ENCODE peak calls at places on chromosomes 7 and 10, in seven cellular contexts. E, U, Q, C, R, K and V are unnamed samples.

GRCh38 chr10:17217661-17218306 is 10.3 kb upstream of the VIM start:
- DNase-seq in E (peak; percentile 53), U (no peak), Q (no peak), C (peak; percentile 89), R (peak; percentile 24), K (no peak), V (no peak)

GRCh38 chr10:19815478-19816419 is 483 bp upstream of the PLXDC2 start:
- DNase-seq in E (peak; percentile 77), U (no peak), Q (peak; percentile 48), C (peak; percentile 56), R (peak; percentile 65), K (peak; percentile 58), V (peak; percentile 4)

GRCh38 chr7:7276151-7276550 is 93.8 kb downstream of the C1GALT1 start:
- DNase-seq in E (no peak), U (no peak), Q (no peak), C (no peak), R (no peak), K (no peak), V (no peak)

GRCh38 chr10:3926675-3927525 is 141.9 kb upstream of the KLF6 start:
- DNase-seq in E (peak; percentile 96), U (no peak), Q (no peak), C (peak; percentile 30), R (no peak), K (no peak), V (peak; percentile 65)

GRCh38 chr7:7862393-7862792 is 106.2 kb upstream of the GLCCI1 start:
- DNase-seq in E (no peak), U (no peak), Q (no peak), C (peak; percentile 17), R (no peak), K (no peak), V (no peak)

GRCh38 chr7:46558482-46559193 is 637.6 kb upstream of the IGFBP3 start:
- DNase-seq in E (peak; percentile 46), U (no peak), Q (no peak), C (peak; percentile 45), R (peak; percentile 56), K (no peak), V (no peak)

GRCh38 chr7:91913612-91914011 is 27.1 kb upstream of the AKAP9 start:
- DNase-seq in E (peak; percentile 71), U (no peak), Q (no peak), C (peak; percentile 52), R (peak; percentile 8), K (no peak), V (no peak)

GRCh38 chr10:86253171-86254072 is 113.2 kb downstream of the GRID1 start:
- DNase-seq in E (no peak), U (no peak), Q (no peak), C (no peak), R (no peak), K (peak; percentile 42), V (no peak)

GRCh38 chr7:69782917-69783684 is 184.8 kb downstream of the AUTS2 start:
- DNase-seq in E (peak; percentile 63), U (no peak), Q (no peak), C (no peak), R (no peak), K (no peak), V (no peak)

GRCh38 chr7:120538335-120538734 is 265.4 kb downstream of the KCND2 start:
- DNase-seq in E (no peak), U (no peak), Q (no peak), C (no peak), R (no peak), K (no peak), V (no peak)

GRCh38 chr7:43289826-43290225 is 177.4 kb downstream of the HECW1 start:
- DNase-seq in E (no peak), U (no peak), Q (no peak), C (no peak), R (no peak), K (no peak), V (no peak)

GRCh38 chr10:6583447-6583846 is 3.4 kb upstream of the PRKCQ start:
- DNase-seq in E (no peak), U (no peak), Q (no peak), C (no peak), R (no peak), K (no peak), V (peak; percentile 96)

GRCh38 chr7:21911341-21911875 is 34.3 kb downstream of the CDCA7L start:
- DNase-seq in E (no peak), U (no peak), Q (no peak), C (peak; percentile 7), R (no peak), K (no peak), V (no peak)

GRCh38 chr7:80883188-80884025 is 35.4 kb downstream of the SEMA3C start:
- DNase-seq in E (peak; percentile 91), U (no peak), Q (no peak), C (peak; percentile 98), R (peak; percentile 99), K (no peak), V (no peak)

GRCh38 chr10:115968236-115968635 is 304.8 kb downstream of the GFRA1 start:
- DNase-seq in E (no peak), U (no peak), Q (no peak), C (no peak), R (no peak), K (no peak), V (no peak)

GRCh38 chr7:73879977-73880681 is 19.2 kb downstream of the TMEM270 start:
- DNase-seq in E (peak; percentile 31), U (no peak), Q (no peak), C (peak; percentile 53), R (no peak), K (no peak), V (no peak)

GRCh38 chr10:112663181-112663879 is 216.3 kb downstream of the VTI1A start:
- DNase-seq in E (peak; percentile 44), U (no peak), Q (no peak), C (peak; percentile 73), R (peak; percentile 88), K (no peak), V (no peak)

GRCh38 chr7:17584822-17585221 is 286.4 kb downstream of the AHR start:
- DNase-seq in E (peak; percentile 45), U (no peak), Q (no peak), C (peak; percentile 73), R (peak; percentile 76), K (no peak), V (no peak)

GRCh38 chr7:2993396-2993795 is 50.3 kb downstream of the CARD11 start:
- DNase-seq in E (no peak), U (no peak), Q (no peak), C (no peak), R (no peak), K (no peak), V (no peak)

GRCh38 chr7:99267530-99268360 is 4.9 kb upstream of the MYH16 start:
- DNase-seq in E (peak; percentile 76), U (no peak), Q (peak; percentile 19), C (peak; percentile 94), R (peak; percentile 96), K (no peak), V (no peak)

GRCh38 chr7:116353614-116354013 is 143.3 kb downstream of the TES start:
- DNase-seq in E (peak; percentile 76), U (no peak), Q (no peak), C (no peak), R (peak; percentile 37), K (no peak), V (no peak)

GRCh38 chr10:96719850-96720421 is 378 bp downstream of the PIK3AP1 start:
- DNase-seq in E (no peak), U (peak; percentile 80), Q (peak; percentile 52), C (no peak), R (no peak), K (peak; percentile 45), V (peak; percentile 85)

GRCh38 chr7:47725031-47725780 is 143.3 kb upstream of the TNS3 start:
- DNase-seq in E (no peak), U (no peak), Q (no peak), C (peak; percentile 22), R (peak; percentile 55), K (no peak), V (no peak)

GRCh38 chr10:43053825-43054224 is 23.0 kb upstream of the RET start:
- DNase-seq in E (no peak), U (no peak), Q (no peak), C (no peak), R (no peak), K (no peak), V (no peak)

GRCh38 chr10:34762603-34763299 is 52.3 kb downstream of the PARD3 start:
- DNase-seq in E (no peak), U (no peak), Q (no peak), C (no peak), R (no peak), K (no peak), V (no peak)

GRCh38 chr7:139570119-139570518 is 46.6 kb downstream of the CLEC2L start:
- DNase-seq in E (no peak), U (no peak), Q (no peak), C (no peak), R (no peak), K (no peak), V (no peak)

GRCh38 chr7:114708646-114709045 is 213.2 kb upstream of the MDFIC start:
- DNase-seq in E (no peak), U (no peak), Q (no peak), C (no peak), R (peak; percentile 7), K (no peak), V (no peak)

GRCh38 chr10:7337431-7338171 is 73.2 kb downstream of the SFMBT2 start:
- DNase-seq in E (no peak), U (peak; percentile 57), Q (no peak), C (no peak), R (no peak), K (no peak), V (peak; percentile 60)

GRCh38 chr7:57417736-57418135 is 32.2 kb upstream of the ZNF716 start:
- DNase-seq in E (no peak), U (no peak), Q (no peak), C (no peak), R (no peak), K (no peak), V (no peak)

GRCh38 chr7:148286150-148286549 is 304.4 kb upstream of the C7orf33 start:
- DNase-seq in E (no peak), U (no peak), Q (no peak), C (no peak), R (peak; percentile 34), K (peak; percentile 43), V (no peak)
- TF ChIP-seq CTCF in E (peak; percentile 28), U (peak; percentile 19), Q (peak; percentile 65), C (no peak), R (peak; percentile 60), K (peak; percentile 66), V (no peak)

DNA sequence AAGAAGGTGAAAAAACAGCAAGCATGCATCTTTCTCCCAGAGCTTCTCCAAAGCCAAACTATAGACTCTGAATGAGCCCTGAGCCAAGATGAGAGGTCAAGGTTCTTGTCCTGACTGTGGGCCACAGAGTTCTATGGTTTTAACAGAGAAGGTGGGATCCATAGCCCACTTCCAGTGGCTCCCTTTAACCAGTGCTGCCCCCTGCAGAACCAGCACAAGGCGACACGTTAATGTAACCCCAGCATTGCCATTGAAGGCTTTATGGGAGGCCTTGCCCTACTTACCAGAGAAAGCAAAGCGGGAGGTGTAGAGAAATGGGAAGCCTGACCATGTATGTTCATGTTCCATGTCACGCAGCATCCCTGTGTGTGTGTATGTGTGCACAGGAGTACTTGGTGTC is 243.6 kb downstream of the PRPF18 start:
- DNase-seq in E (no peak), U (no peak), Q (no peak), C (no peak), R (no peak), K (no peak), V (no peak)
- TF ChIP-seq CTCF in E (no peak), U (no peak), Q (no peak), C (no peak), R (no peak), K (no peak), V (no peak)

GRCh38 chr7:24981544-24981951 is 1.6 kb upstream of the OSBPL3 start:
- DNase-seq in E (peak; percentile 47), U (peak; percentile 43), Q (peak; percentile 12), C (peak; percentile 67), R (peak; percentile 78), K (peak; percentile 81), V (peak; percentile 70)
- TF ChIP-seq CTCF in E (no peak), U (no peak), Q (no peak), C (no peak), R (no peak), K (no peak), V (no peak)

GRCh38 chr7:100428967-100429636 is 529 bp upstream of the MEPCE start:
- DNase-seq in E (peak; percentile 100), U (peak; percentile 96), Q (peak; percentile 100), C (peak; percentile 99), R (peak; percentile 100), K (peak; percentile 100), V (peak; percentile 100)
- TF ChIP-seq CTCF in E (no peak), U (peak; percentile 14), Q (no peak), C (no peak), R (peak; percentile 11), K (no peak), V (no peak)